ENCODE peak calls at places on chromosomes 13 and 19, in five cellular contexts. Y is amniotic stem cell; B is GM10248; F is neural crest cell; X is activated T-helper 9 cell treated with anti-CD3 and anti-CD28 coated beads, Interleukin-2, amount 50 U/mL, for 16 hours. M is an unnamed sample.

GRCh38 chr13:69882451-69882850 is 225.2 kb upstream of the ATXN8OS start:
- DNase-seq in Y (no peak), B (no peak), F (no peak), X (no peak), M (no peak)

GRCh38 chr13:110447058-110447511 is 114.4 kb downstream of the RAB20 start:
- DNase-seq in Y (no peak), B (peak), F (no peak), X (no peak), M (peak)

GRCh38 chr19:41298327-41298964 is 11.5 kb upstream of the CCDC97 start:
- DNase-seq in Y (peak), B (no peak), F (no peak), X (peak), M (peak)

GRCh38 chr13:27427663-27428062 is 3.2 kb downstream of the GTF3A start:
- DNase-seq in Y (no peak), B (no peak), F (no peak), X (no peak), M (peak)

GRCh38 chr19:10835089-10835753 is 791 bp downstream of the TMED1 start:
- DNase-seq in Y (no peak), B (peak), F (no peak), X (no peak), M (peak)

GRCh38 chr19:47012620-47013019 is 7.0 kb upstream of the NPAS1 start:
- DNase-seq in Y (no peak), B (no peak), F (no peak), X (no peak), M (no peak)

GRCh38 chr19:52825765-52826164 is 4.3 kb upstream of the ZNF28 start:
- DNase-seq in Y (no peak), B (no peak), F (no peak), X (no peak), M (no peak)

GRCh38 chr13:77422724-77423123 is 95.8 kb upstream of the MYCBP2 start:
- DNase-seq in Y (no peak), B (no peak), F (no peak), X (no peak), M (no peak)

GRCh38 chr13:28031220-28031903 is 42.9 kb upstream of the URAD start:
- DNase-seq in Y (no peak), B (peak), F (no peak), X (no peak), M (peak)

GRCh38 chr13:43128504-43128929 is 105.1 kb downstream of the DNAJC15 start:
- DNase-seq in Y (no peak), B (no peak), F (no peak), X (no peak), M (no peak)

GRCh38 chr19:6260912-6261636 is 18.7 kb downstream of the MLLT1 start:
- DNase-seq in Y (no peak), B (peak), F (peak), X (no peak), M (no peak)

GRCh38 chr19:58529405-58529804 is 9.8 kb upstream of the ZBTB45 start:
- DNase-seq in Y (no peak), B (no peak), F (no peak), X (no peak), M (no peak)

M was measured in adrenal gland.